ENCODE peak calls at places on chromosomes 3 and 15, in eight cellular contexts. B, X, G, U, C, A, S and Q are unnamed samples.

GRCh38 chr3:183254816-183255730 is 2.0 kb downstream of the B3GNT5 start:
- DNase-seq in B (no peak), A (peak; percentile 73), S (peak; percentile 21), C (peak; percentile 22), G (no peak), U (peak; percentile 71), X (peak; percentile 41), Q (no peak)

GRCh38 chr3:7194081-7194835 is 333.3 kb downstream of the GRM7 start:
- DNase-seq in C (no peak), X (no peak), A (no peak), G (no peak), U (no peak), B (no peak), S (no peak), Q (no peak)

GRCh38 chr3:52108302-52109232 is 45.7 kb downstream of the POC1A start:
- DNase-seq in B (no peak), A (no peak), X (peak; percentile 16), G (no peak), S (no peak), U (no peak), C (no peak), Q (no peak)

GRCh38 chr3:12316253-12316652 is 27.4 kb downstream of the PPARG start:
- DNase-seq in C (no peak), G (no peak), X (no peak), U (no peak), B (no peak), A (no peak), S (no peak), Q (no peak)

GRCh38 chr3:107271787-107272387 is 105.4 kb upstream of the CCDC54 start:
- DNase-seq in U (peak; percentile 15), X (no peak), A (peak; percentile 58), B (no peak), S (peak; percentile 5), C (peak; percentile 41), G (no peak), Q (peak; percentile 64)

GRCh38 chr15:79168922-79169322 is 78.3 kb upstream of the RASGRF1 start:
- DNase-seq in X (peak; percentile 88), U (peak; percentile 61), S (peak; percentile 26), C (no peak), G (no peak), A (peak; percentile 61), B (no peak), Q (peak; percentile 23)

GRCh38 chr3:13934315-13934714 is 54.4 kb upstream of the WNT7A start:
- DNase-seq in S (no peak), C (no peak), B (no peak), A (no peak), X (no peak), U (no peak), G (no peak), Q (no peak)

GRCh38 chr3:47512416-47513124 is 942 bp downstream of the ELP6 start:
- DNase-seq in X (peak; percentile 47), S (no peak), G (peak; percentile 7), U (peak; percentile 19), A (no peak), B (no peak), C (no peak), Q (peak; percentile 7)

GRCh38 chr15:91534235-91534634 is 319.3 kb upstream of the SLCO3A1 start:
- DNase-seq in U (no peak), A (no peak), S (no peak), C (no peak), X (no peak), B (no peak), G (no peak), Q (no peak)

GRCh38 chr3:65811050-65811766 is 227.5 kb downstream of the MAGI1 start:
- DNase-seq in S (no peak), G (no peak), X (no peak), C (no peak), A (no peak), U (peak; percentile 35), B (no peak), Q (no peak)

GRCh38 chr15:86654501-86654900 is 574.8 kb downstream of the AGBL1 start:
- DNase-seq in A (no peak), C (no peak), S (no peak), X (no peak), B (no peak), U (no peak), G (no peak), Q (no peak)

GRCh38 chr3:23877324-23877980 is 39.3 kb downstream of the NKIRAS1 start:
- DNase-seq in C (peak; percentile 27), G (no peak), A (peak; percentile 8), B (no peak), X (no peak), U (peak; percentile 77), S (no peak), Q (no peak)

GRCh38 chr3:79383402-79384012 is 384.3 kb downstream of the ROBO1 start:
- DNase-seq in G (no peak), C (no peak), B (no peak), X (no peak), U (peak; percentile 24), S (no peak), A (peak; percentile 15), Q (no peak)

GRCh38 chr15:90062023-90062728 is 40.1 kb downstream of the IDH2 start:
- DNase-seq in S (peak; percentile 28), B (no peak), C (peak; percentile 75), U (peak; percentile 21), G (peak; percentile 42), A (no peak), X (peak; percentile 93), Q (no peak)

GRCh38 chr15:70852501-70853269 is 1.3 kb downstream of the LARP6 start:
- DNase-seq in B (no peak), G (no peak), C (peak; percentile 62), X (no peak), S (no peak), A (peak; percentile 71), U (peak; percentile 47), Q (no peak)

GRCh38 chr15:96887730-96888129 is 557.2 kb downstream of the NR2F2 start:
- DNase-seq in B (no peak), C (peak; percentile 19), G (no peak), U (peak; percentile 46), S (no peak), X (no peak), A (peak; percentile 76), Q (peak; percentile 28)

GRCh38 chr15:40838756-40839155 is 5.1 kb upstream of the SPINT1 start:
- DNase-seq in C (no peak), G (no peak), S (no peak), B (no peak), U (no peak), A (no peak), X (no peak), Q (no peak)

GRCh38 chr3:87898971-87899370 is 159.8 kb downstream of the CGGBP1 start:
- DNase-seq in B (no peak), A (no peak), G (no peak), X (no peak), C (no peak), S (no peak), U (no peak), Q (no peak)

GRCh38 chr15:98596885-98597343 is 51.4 kb upstream of the IGF1R start:
- DNase-seq in G (no peak), A (no peak), U (no peak), C (no peak), X (no peak), B (no peak), S (no peak), Q (no peak)